ENCODE peak calls at places on chromosomes 3 and 15, in five cellular contexts. One of them, this sample, is unnamed.

GRCh38 chr15:48358681-48359152 is 27.5 kb downstream of the DUT start:
- DNase-seq in right atrium auricular region: no peak
- DNase-seq in mucosa of descending colon: no peak
- DNase-seq in brain microvascular endothelial cell: no peak
- DNase-seq in cardiac fibroblast: peak
- DNase-seq in this sample: no peak

GRCh38 chr3:158801200-158801599 is 654 bp upstream of the MFSD1 start:
- DNase-seq in cardiac fibroblast: no peak
- DNase-seq in brain microvascular endothelial cell: no peak
- DNase-seq in right atrium auricular region: no peak
- DNase-seq in mucosa of descending colon: peak
- DNase-seq in this sample: no peak

GRCh38 chr3:134029256-134029733 is 430 bp downstream of the SLCO2A1 start:
- DNase-seq in brain microvascular endothelial cell: no peak
- DNase-seq in cardiac fibroblast: peak
- DNase-seq in mucosa of descending colon: peak
- DNase-seq in right atrium auricular region: no peak
- DNase-seq in this sample: no peak

GRCh38 chr15:100373037-100373896 is 31.5 kb upstream of the ADAMTS17 start:
- DNase-seq in right atrium auricular region: no peak
- DNase-seq in brain microvascular endothelial cell: no peak
- DNase-seq in mucosa of descending colon: no peak
- DNase-seq in cardiac fibroblast: no peak
- DNase-seq in this sample: no peak

GRCh38 chr15:39874890-39875549 is 45.0 kb downstream of the GPR176 start:
- DNase-seq in cardiac fibroblast: peak
- DNase-seq in right atrium auricular region: no peak
- DNase-seq in brain microvascular endothelial cell: peak
- DNase-seq in mucosa of descending colon: peak
- DNase-seq in this sample: no peak

GRCh38 chr15:25241241-25241801 is 197.5 kb downstream of the UBE3A start:
- DNase-seq in right atrium auricular region: no peak
- DNase-seq in mucosa of descending colon: no peak
- DNase-seq in brain microvascular endothelial cell: no peak
- DNase-seq in cardiac fibroblast: no peak
- DNase-seq in this sample: no peak

GRCh38 chr15:93111451-93111850 is 22.4 kb upstream of the RGMA start:
- DNase-seq in brain microvascular endothelial cell: no peak
- DNase-seq in right atrium auricular region: no peak
- DNase-seq in mucosa of descending colon: no peak
- DNase-seq in cardiac fibroblast: no peak
- DNase-seq in this sample: no peak

GRCh38 chr15:99121207-99121606 is 16.3 kb downstream of the SYNM start:
- DNase-seq in cardiac fibroblast: no peak
- DNase-seq in right atrium auricular region: no peak
- DNase-seq in mucosa of descending colon: no peak
- DNase-seq in brain microvascular endothelial cell: no peak
- DNase-seq in this sample: no peak

GRCh38 chr3:141557961-141558706 is 71.3 kb downstream of the RASA2 start:
- DNase-seq in brain microvascular endothelial cell: no peak
- DNase-seq in cardiac fibroblast: no peak
- DNase-seq in right atrium auricular region: no peak
- DNase-seq in mucosa of descending colon: peak
- DNase-seq in this sample: no peak

DNA sequence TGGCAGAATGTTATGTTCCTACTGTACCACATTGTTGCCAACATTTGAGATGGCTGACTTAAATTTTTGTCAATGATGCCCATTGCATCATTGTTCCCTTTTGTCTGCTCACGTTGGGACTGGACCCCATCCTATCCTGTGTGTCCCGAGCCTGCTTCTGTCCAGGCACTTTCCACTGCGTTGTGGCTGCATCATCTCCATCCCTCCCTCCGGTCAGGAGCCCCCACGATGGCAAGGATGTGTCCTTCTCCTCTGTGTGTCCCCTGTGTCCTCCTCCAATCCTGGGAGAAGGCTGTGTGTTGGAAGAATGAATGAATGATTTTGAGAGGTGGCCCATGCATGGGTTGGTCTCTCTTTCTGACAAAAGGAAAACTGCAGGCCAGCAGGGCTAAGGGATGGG is 19.4 kb upstream of the MRPS22 start:
- DNase-seq in brain microvascular endothelial cell: no peak
- DNase-seq in cardiac fibroblast: no peak
- DNase-seq in right atrium auricular region: no peak
- DNase-seq in mucosa of descending colon: no peak
- DNase-seq in this sample: no peak
- TF ChIP-seq CTCF in brain microvascular endothelial cell: no peak
- TF ChIP-seq CTCF in cardiac fibroblast: no peak
- TF ChIP-seq CTCF in right atrium auricular region: no peak
- TF ChIP-seq CTCF in mucosa of descending colon: no peak
- TF ChIP-seq CTCF in this sample: no peak

GRCh38 chr3:39760325-39760724 is 49.1 kb upstream of the MYRIP start:
- DNase-seq in mucosa of descending colon: no peak
- DNase-seq in brain microvascular endothelial cell: no peak
- DNase-seq in cardiac fibroblast: no peak
- DNase-seq in right atrium auricular region: no peak
- DNase-seq in this sample: no peak

GRCh38 chr3:39762537-39762936 is 46.9 kb upstream of the MYRIP start:
- DNase-seq in mucosa of descending colon: no peak
- DNase-seq in right atrium auricular region: no peak
- DNase-seq in brain microvascular endothelial cell: no peak
- DNase-seq in cardiac fibroblast: no peak
- DNase-seq in this sample: no peak

GRCh38 chr3:39765575-39765974 is 43.8 kb upstream of the MYRIP start:
- DNase-seq in cardiac fibroblast: no peak
- DNase-seq in mucosa of descending colon: no peak
- DNase-seq in brain microvascular endothelial cell: no peak
- DNase-seq in right atrium auricular region: no peak
- DNase-seq in this sample: no peak

GRCh38 chr3:39763390-39763789 is 46.0 kb upstream of the MYRIP start:
- DNase-seq in brain microvascular endothelial cell: no peak
- DNase-seq in right atrium auricular region: no peak
- DNase-seq in cardiac fibroblast: no peak
- DNase-seq in mucosa of descending colon: no peak
- DNase-seq in this sample: no peak
- TF ChIP-seq CTCF in brain microvascular endothelial cell: no peak
- TF ChIP-seq CTCF in right atrium auricular region: no peak
- TF ChIP-seq CTCF in cardiac fibroblast: no peak
- TF ChIP-seq CTCF in mucosa of descending colon: no peak
- TF ChIP-seq CTCF in this sample: no peak

GRCh38 chr15:38857814-38858213 is 293.2 kb upstream of the RASGRP1 start:
- DNase-seq in cardiac fibroblast: no peak
- DNase-seq in brain microvascular endothelial cell: no peak
- DNase-seq in mucosa of descending colon: no peak
- DNase-seq in right atrium auricular region: no peak
- DNase-seq in this sample: no peak

GRCh38 chr15:38859574-38859973 is 295.0 kb upstream of the RASGRP1 start:
- DNase-seq in mucosa of descending colon: no peak
- DNase-seq in right atrium auricular region: no peak
- DNase-seq in cardiac fibroblast: no peak
- DNase-seq in brain microvascular endothelial cell: no peak
- DNase-seq in this sample: no peak

GRCh38 chr15:38854506-38854905 is 289.9 kb upstream of the RASGRP1 start:
- DNase-seq in cardiac fibroblast: no peak
- DNase-seq in right atrium auricular region: no peak
- DNase-seq in brain microvascular endothelial cell: no peak
- DNase-seq in mucosa of descending colon: no peak
- DNase-seq in this sample: no peak

GRCh38 chr15:38853608-38854007 is 289.0 kb upstream of the RASGRP1 start:
- DNase-seq in mucosa of descending colon: peak
- DNase-seq in brain microvascular endothelial cell: peak
- DNase-seq in cardiac fibroblast: peak
- DNase-seq in right atrium auricular region: no peak
- DNase-seq in this sample: no peak
- TF ChIP-seq CTCF in mucosa of descending colon: no peak
- TF ChIP-seq CTCF in brain microvascular endothelial cell: peak
- TF ChIP-seq CTCF in cardiac fibroblast: peak
- TF ChIP-seq CTCF in right atrium auricular region: peak
- TF ChIP-seq CTCF in this sample: peak

GRCh38 chr3:53232641-53233377 is 23.0 kb downstream of the TKT start:
- DNase-seq in mucosa of descending colon: no peak
- DNase-seq in cardiac fibroblast: no peak
- DNase-seq in right atrium auricular region: no peak
- DNase-seq in brain microvascular endothelial cell: no peak
- DNase-seq in this sample: no peak

GRCh38 chr3:53229606-53230005 is 26.2 kb downstream of the TKT start:
- DNase-seq in right atrium auricular region: no peak
- DNase-seq in cardiac fibroblast: no peak
- DNase-seq in mucosa of descending colon: no peak
- DNase-seq in brain microvascular endothelial cell: no peak
- DNase-seq in this sample: no peak

GRCh38 chr3:53230789-53231188 is 25.0 kb downstream of the TKT start:
- DNase-seq in mucosa of descending colon: no peak
- DNase-seq in right atrium auricular region: no peak
- DNase-seq in brain microvascular endothelial cell: no peak
- DNase-seq in cardiac fibroblast: no peak
- DNase-seq in this sample: no peak

GRCh38 chr3:53230041-53230621 is 25.7 kb downstream of the TKT start:
- DNase-seq in mucosa of descending colon: no peak
- DNase-seq in brain microvascular endothelial cell: no peak
- DNase-seq in right atrium auricular region: no peak
- DNase-seq in cardiac fibroblast: no peak
- DNase-seq in this sample: no peak

DNA sequence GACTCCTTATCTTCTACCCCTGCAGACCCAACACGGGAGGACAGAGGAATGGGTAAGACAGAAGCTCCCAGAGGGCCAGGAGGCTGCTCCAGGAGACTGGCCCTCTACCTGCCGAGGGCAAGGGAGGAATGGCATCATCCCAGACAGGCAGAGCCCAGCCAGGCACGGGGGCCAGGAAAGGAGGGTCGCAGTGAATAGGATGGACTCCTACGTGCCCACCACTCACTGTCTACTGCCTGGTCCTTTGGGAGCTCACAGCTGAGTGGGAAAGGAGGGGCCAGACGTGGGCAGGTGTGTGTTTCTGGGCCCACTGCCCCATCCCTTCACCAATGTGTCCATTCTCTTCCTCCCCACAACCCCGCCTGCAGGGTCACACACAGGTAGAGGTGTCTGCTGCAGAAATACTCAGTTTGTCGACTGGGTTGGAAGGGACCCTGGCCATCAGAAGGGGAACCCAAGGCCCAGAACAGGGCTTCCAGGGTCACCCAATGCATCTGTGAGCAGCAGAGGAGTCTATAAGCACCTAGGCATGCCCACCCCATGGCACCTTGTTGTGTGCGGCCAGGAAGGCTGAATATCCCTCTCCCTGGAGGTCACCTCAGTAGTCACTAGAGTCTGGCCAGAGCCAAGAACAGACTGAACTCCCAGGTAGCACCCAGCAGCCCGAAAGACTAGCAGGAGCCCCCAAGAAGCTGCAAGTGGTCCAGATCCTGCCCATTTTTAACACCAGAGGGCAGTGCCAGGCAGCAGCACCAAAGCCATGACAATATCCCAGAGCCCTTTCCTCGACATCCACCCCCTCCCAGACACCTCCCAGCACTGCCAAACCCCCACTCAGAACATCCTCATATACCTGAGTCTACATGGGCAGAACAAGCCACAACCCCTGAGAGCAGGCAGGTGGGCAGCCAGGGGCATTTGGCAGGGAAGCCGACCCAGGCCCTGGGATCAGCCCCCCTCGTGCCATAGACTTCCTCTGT is 24.0 kb downstream of the TKT start:
- DNase-seq in cardiac fibroblast: no peak
- DNase-seq in right atrium auricular region: no peak
- DNase-seq in mucosa of descending colon: no peak
- DNase-seq in brain microvascular endothelial cell: no peak
- DNase-seq in this sample: no peak
- TF ChIP-seq CTCF in cardiac fibroblast: no peak
- TF ChIP-seq CTCF in right atrium auricular region: peak
- TF ChIP-seq CTCF in mucosa of descending colon: no peak
- TF ChIP-seq CTCF in brain microvascular endothelial cell: peak
- TF ChIP-seq CTCF in this sample: peak

DNA sequence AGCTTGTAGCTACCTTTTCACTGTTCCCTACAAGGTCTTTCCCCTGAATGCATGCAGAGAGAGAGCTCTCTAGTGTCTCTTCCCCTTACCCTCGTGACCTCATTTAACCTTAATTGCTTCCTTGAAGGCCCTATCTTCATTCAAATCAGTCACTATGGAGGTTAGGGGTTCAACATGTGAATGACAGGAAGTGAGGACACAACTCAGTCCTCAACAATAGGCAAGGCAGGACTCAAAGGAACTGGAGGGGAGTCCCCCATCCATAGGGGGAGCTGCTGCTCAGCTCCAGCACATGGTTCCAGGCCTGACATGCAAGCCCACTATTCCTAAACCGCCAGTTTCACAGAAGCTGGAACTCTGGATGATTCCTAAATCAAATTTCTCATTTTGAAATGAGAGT is 33.8 kb upstream of the GYG1 start:
- DNase-seq in cardiac fibroblast: peak
- DNase-seq in right atrium auricular region: no peak
- DNase-seq in brain microvascular endothelial cell: no peak
- DNase-seq in mucosa of descending colon: no peak
- DNase-seq in this sample: no peak
- TF ChIP-seq CTCF in cardiac fibroblast: peak
- TF ChIP-seq CTCF in right atrium auricular region: peak
- TF ChIP-seq CTCF in brain microvascular endothelial cell: peak
- TF ChIP-seq CTCF in mucosa of descending colon: no peak
- TF ChIP-seq CTCF in this sample: peak

GRCh38 chr15:51386029-51386428 is 44.6 kb downstream of the GLDN start:
- DNase-seq in right atrium auricular region: no peak
- DNase-seq in mucosa of descending colon: no peak
- DNase-seq in brain microvascular endothelial cell: no peak
- DNase-seq in cardiac fibroblast: no peak
- DNase-seq in this sample: no peak

GRCh38 chr15:51386486-51386885 is 45.0 kb downstream of the GLDN start:
- DNase-seq in brain microvascular endothelial cell: no peak
- DNase-seq in cardiac fibroblast: no peak
- DNase-seq in mucosa of descending colon: no peak
- DNase-seq in right atrium auricular region: no peak
- DNase-seq in this sample: no peak

GRCh38 chr15:51380999-51381806 is 39.7 kb downstream of the GLDN start:
- DNase-seq in brain microvascular endothelial cell: peak
- DNase-seq in cardiac fibroblast: peak
- DNase-seq in mucosa of descending colon: peak
- DNase-seq in right atrium auricular region: peak
- DNase-seq in this sample: no peak

GRCh38 chr15:51379390-51379789 is 37.9 kb downstream of the GLDN start:
- DNase-seq in brain microvascular endothelial cell: no peak
- DNase-seq in right atrium auricular region: no peak
- DNase-seq in cardiac fibroblast: no peak
- DNase-seq in mucosa of descending colon: no peak
- DNase-seq in this sample: no peak

DNA sequence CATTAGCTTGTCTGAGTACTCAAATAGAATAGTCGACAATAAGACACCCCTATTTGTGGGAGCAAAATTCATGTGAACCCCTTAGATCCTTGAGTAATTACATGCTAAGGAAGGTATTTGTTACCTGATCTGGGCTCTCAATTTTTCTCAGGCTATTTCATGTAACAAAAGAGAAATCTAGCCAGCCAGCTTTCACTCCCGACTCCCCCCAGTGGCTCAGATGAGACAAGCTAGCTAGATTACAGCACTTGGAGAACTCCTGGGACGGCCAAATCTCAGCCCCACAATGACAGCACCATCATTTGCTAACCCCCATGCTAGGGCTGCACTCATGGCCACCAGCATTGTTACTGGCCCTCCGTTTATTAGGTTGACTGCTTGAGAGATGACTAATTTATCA is 41.3 kb downstream of the GLDN start:
- DNase-seq in right atrium auricular region: no peak
- DNase-seq in cardiac fibroblast: peak
- DNase-seq in brain microvascular endothelial cell: peak
- DNase-seq in mucosa of descending colon: peak
- DNase-seq in this sample: no peak
- TF ChIP-seq CTCF in right atrium auricular region: peak
- TF ChIP-seq CTCF in cardiac fibroblast: peak
- TF ChIP-seq CTCF in brain microvascular endothelial cell: peak
- TF ChIP-seq CTCF in mucosa of descending colon: no peak
- TF ChIP-seq CTCF in this sample: peak

This sample was measured in retinal pigment epithelial cell.